ENCODE peak calls at places on chromosome 19, in five cellular contexts. One of them, this sample, is unnamed.
A peak's percentile ranks its signal among the peaks of the same experiment; 100 is the strongest.

GRCh38 chr19:6754136-6754535 is 13.1 kb downstream of the SH2D3A start:
- DNase-seq in cortex of kidney: no peak
- DNase-seq in activated CD4-positive, alpha-beta T cell treated with anti-CD3 and anti-CD28 coated beads, Interleukin-2, amount 10 ng/mL, durations not matched to agents 7 days and 5 days: no peak
- DNase-seq in activated T-cell treated with anti-CD3 and anti-CD28 coated beads for 4 hours: no peak
- DNase-seq in RKO: no peak
- DNase-seq in this sample: no peak

GRCh38 chr19:497861-498590 is 1.7 kb downstream of the MADCAM1 start:
- DNase-seq in cortex of kidney: no peak
- DNase-seq in activated CD4-positive, alpha-beta T cell treated with anti-CD3 and anti-CD28 coated beads, Interleukin-2, amount 10 ng/mL, durations not matched to agents 7 days and 5 days: no peak
- DNase-seq in activated T-cell treated with anti-CD3 and anti-CD28 coated beads for 4 hours: no peak
- DNase-seq in RKO: peak; percentile 27
- DNase-seq in this sample: no peak

GRCh38 chr19:47109541-47110375 is 3.8 kb downstream of the ZC3H4 start:
- DNase-seq in cortex of kidney: no peak
- DNase-seq in activated CD4-positive, alpha-beta T cell treated with anti-CD3 and anti-CD28 coated beads, Interleukin-2, amount 10 ng/mL, durations not matched to agents 7 days and 5 days: peak; percentile 68
- DNase-seq in activated T-cell treated with anti-CD3 and anti-CD28 coated beads for 4 hours: peak; percentile 41
- DNase-seq in RKO: peak; percentile 77
- DNase-seq in this sample: peak; percentile 86

GRCh38 chr19:9878511-9879196 is 43.5 kb downstream of the PIN1 start:
- DNase-seq in cortex of kidney: no peak
- DNase-seq in activated CD4-positive, alpha-beta T cell treated with anti-CD3 and anti-CD28 coated beads, Interleukin-2, amount 10 ng/mL, durations not matched to agents 7 days and 5 days: no peak
- DNase-seq in activated T-cell treated with anti-CD3 and anti-CD28 coated beads for 4 hours: no peak
- DNase-seq in RKO: no peak
- DNase-seq in this sample: no peak

GRCh38 chr19:6739390-6739883 is at the start of gene TRIP10:
- DNase-seq in cortex of kidney: no peak
- DNase-seq in activated CD4-positive, alpha-beta T cell treated with anti-CD3 and anti-CD28 coated beads, Interleukin-2, amount 10 ng/mL, durations not matched to agents 7 days and 5 days: peak; percentile 79
- DNase-seq in activated T-cell treated with anti-CD3 and anti-CD28 coated beads for 4 hours: peak; percentile 73
- DNase-seq in RKO: peak; percentile 80
- DNase-seq in this sample: peak; percentile 92

GRCh38 chr19:31352782-31353651 is 3.8 kb upstream of the TSHZ3 start:
- DNase-seq in cortex of kidney: no peak
- DNase-seq in activated CD4-positive, alpha-beta T cell treated with anti-CD3 and anti-CD28 coated beads, Interleukin-2, amount 10 ng/mL, durations not matched to agents 7 days and 5 days: no peak
- DNase-seq in activated T-cell treated with anti-CD3 and anti-CD28 coated beads for 4 hours: no peak
- DNase-seq in RKO: no peak
- DNase-seq in this sample: no peak

GRCh38 chr19:50315773-50316448 is 13.3 kb downstream of the KCNC3 start:
- DNase-seq in cortex of kidney: no peak
- DNase-seq in activated CD4-positive, alpha-beta T cell treated with anti-CD3 and anti-CD28 coated beads, Interleukin-2, amount 10 ng/mL, durations not matched to agents 7 days and 5 days: no peak
- DNase-seq in activated T-cell treated with anti-CD3 and anti-CD28 coated beads for 4 hours: no peak
- DNase-seq in RKO: peak; percentile 11
- DNase-seq in this sample: no peak

GRCh38 chr19:5282926-5283325 is 57.7 kb downstream of the PTPRS start:
- DNase-seq in cortex of kidney: no peak
- DNase-seq in activated CD4-positive, alpha-beta T cell treated with anti-CD3 and anti-CD28 coated beads, Interleukin-2, amount 10 ng/mL, durations not matched to agents 7 days and 5 days: no peak
- DNase-seq in activated T-cell treated with anti-CD3 and anti-CD28 coated beads for 4 hours: no peak
- DNase-seq in RKO: no peak
- DNase-seq in this sample: no peak

GRCh38 chr19:31332096-31332495 is 17.1 kb downstream of the TSHZ3 start:
- DNase-seq in cortex of kidney: no peak
- DNase-seq in activated CD4-positive, alpha-beta T cell treated with anti-CD3 and anti-CD28 coated beads, Interleukin-2, amount 10 ng/mL, durations not matched to agents 7 days and 5 days: no peak
- DNase-seq in activated T-cell treated with anti-CD3 and anti-CD28 coated beads for 4 hours: no peak
- DNase-seq in RKO: no peak
- DNase-seq in this sample: no peak

GRCh38 chr19:55809381-55810058 is 22.3 kb downstream of the NLRP11 start:
- DNase-seq in cortex of kidney: no peak
- DNase-seq in activated CD4-positive, alpha-beta T cell treated with anti-CD3 and anti-CD28 coated beads, Interleukin-2, amount 10 ng/mL, durations not matched to agents 7 days and 5 days: peak; percentile 14
- DNase-seq in activated T-cell treated with anti-CD3 and anti-CD28 coated beads for 4 hours: no peak
- DNase-seq in RKO: peak; percentile 96
- DNase-seq in this sample: peak; percentile 78

GRCh38 chr19:532578-533484 is 1.3 kb downstream of the CDC34 start:
- DNase-seq in cortex of kidney: no peak
- DNase-seq in activated CD4-positive, alpha-beta T cell treated with anti-CD3 and anti-CD28 coated beads, Interleukin-2, amount 10 ng/mL, durations not matched to agents 7 days and 5 days: peak; percentile 55
- DNase-seq in activated T-cell treated with anti-CD3 and anti-CD28 coated beads for 4 hours: peak; percentile 25
- DNase-seq in RKO: peak; percentile 83
- DNase-seq in this sample: peak; percentile 81

GRCh38 chr19:44607049-44607448 is 6.3 kb upstream of the IGSF23 start:
- DNase-seq in cortex of kidney: no peak
- DNase-seq in activated CD4-positive, alpha-beta T cell treated with anti-CD3 and anti-CD28 coated beads, Interleukin-2, amount 10 ng/mL, durations not matched to agents 7 days and 5 days: no peak
- DNase-seq in activated T-cell treated with anti-CD3 and anti-CD28 coated beads for 4 hours: no peak
- DNase-seq in RKO: no peak
- DNase-seq in this sample: no peak

GRCh38 chr19:8569066-8569761 is 8.0 kb downstream of the MYO1F start:
- DNase-seq in cortex of kidney: no peak
- DNase-seq in activated CD4-positive, alpha-beta T cell treated with anti-CD3 and anti-CD28 coated beads, Interleukin-2, amount 10 ng/mL, durations not matched to agents 7 days and 5 days: peak; percentile 87
- DNase-seq in activated T-cell treated with anti-CD3 and anti-CD28 coated beads for 4 hours: peak; percentile 39
- DNase-seq in RKO: peak; percentile 47
- DNase-seq in this sample: peak; percentile 28

GRCh38 chr19:35171730-35172129 is 17.2 kb downstream of the FXYD5 start:
- DNase-seq in cortex of kidney: no peak
- DNase-seq in activated CD4-positive, alpha-beta T cell treated with anti-CD3 and anti-CD28 coated beads, Interleukin-2, amount 10 ng/mL, durations not matched to agents 7 days and 5 days: peak; percentile 27
- DNase-seq in activated T-cell treated with anti-CD3 and anti-CD28 coated beads for 4 hours: no peak
- DNase-seq in RKO: no peak
- DNase-seq in this sample: no peak

GRCh38 chr19:10044390-10044789 is 31.1 kb downstream of the RDH8 start:
- DNase-seq in cortex of kidney: no peak
- DNase-seq in activated CD4-positive, alpha-beta T cell treated with anti-CD3 and anti-CD28 coated beads, Interleukin-2, amount 10 ng/mL, durations not matched to agents 7 days and 5 days: no peak
- DNase-seq in activated T-cell treated with anti-CD3 and anti-CD28 coated beads for 4 hours: no peak
- DNase-seq in RKO: peak; percentile 35
- DNase-seq in this sample: no peak

GRCh38 chr19:21698215-21698614 is 69.2 kb downstream of the ZNF100 start:
- DNase-seq in cortex of kidney: no peak
- DNase-seq in activated CD4-positive, alpha-beta T cell treated with anti-CD3 and anti-CD28 coated beads, Interleukin-2, amount 10 ng/mL, durations not matched to agents 7 days and 5 days: peak; percentile 24
- DNase-seq in activated T-cell treated with anti-CD3 and anti-CD28 coated beads for 4 hours: no peak
- DNase-seq in RKO: peak; percentile 62
- DNase-seq in this sample: peak; percentile 2